ENCODE peak calls at places on chromosomes 3 and 15, in ten cellular contexts. T is fibroblast of lung, L is PC-9, K is tibial nerve, R is mammary epithelial cell, O is uterus, E is IMR-90, Y is Peyer's patch, X is heart left ventricle, A is body of pancreas. H is an unnamed sample.

GRCh38 chr3:183904833-183905780 is 20.4 kb upstream of the PARL start:
- DNase-seq in T (no peak), L (no peak), K (no peak), R (no peak), O (no peak), E (no peak), Y (no peak), X (no peak), A (no peak), H (no peak)

GRCh38 chr3:114632757-114633424 is 339.1 kb downstream of the TIGIT start:
- DNase-seq in T (no peak), L (no peak), K (no peak), R (no peak), O (no peak), E (no peak), Y (no peak), X (no peak), A (no peak), H (no peak)

GRCh38 chr3:89571707-89572106 is 464.3 kb downstream of the EPHA3 start:
- DNase-seq in T (no peak), L (no peak), K (no peak), R (no peak), O (no peak), E (no peak), Y (no peak), X (peak; percentile 60), A (no peak), H (no peak)

GRCh38 chr3:86793786-86794185 is 197.2 kb downstream of the VGLL3 start:
- DNase-seq in T (peak; percentile 98), L (peak; percentile 32), K (peak; percentile 36), R (peak; percentile 86), O (no peak), E (peak; percentile 97), Y (no peak), X (no peak), A (peak; percentile 9), H (no peak)

GRCh38 chr15:92637621-92638020 is 18.0 kb downstream of the FAM174B start:
- DNase-seq in T (no peak), L (no peak), K (no peak), R (no peak), O (no peak), E (no peak), Y (no peak), X (no peak), A (no peak), H (no peak)

GRCh38 chr3:54433846-54434245 is 311.5 kb downstream of the CACNA2D3 start:
- DNase-seq in T (no peak), L (no peak), K (no peak), R (peak; percentile 16), O (no peak), E (no peak), Y (no peak), X (no peak), A (no peak), H (no peak)

GRCh38 chr3:12869025-12869695 is 27.8 kb upstream of the RPL32 start:
- DNase-seq in T (no peak), L (peak; percentile 58), K (peak; percentile 46), R (no peak), O (peak; percentile 37), E (no peak), Y (peak; percentile 66), X (peak; percentile 57), A (peak; percentile 62), H (peak; percentile 23)

GRCh38 chr15:64048766-64049165 is 2.5 kb upstream of the DAPK2 start:
- DNase-seq in T (no peak), L (no peak), K (no peak), R (no peak), O (no peak), E (no peak), Y (no peak), X (no peak), A (no peak), H (no peak)

GRCh38 chr3:143121240-143122088 is 1.9 kb downstream of the CHST2 start:
- DNase-seq in T (peak; percentile 47), L (no peak), K (no peak), R (peak; percentile 36), O (peak; percentile 16), E (peak; percentile 55), Y (peak; percentile 67), X (peak; percentile 71), A (peak; percentile 22), H (peak; percentile 52)

GRCh38 chr3:194300392-194300758 is 50.8 kb downstream of the CPN2 start:
- DNase-seq in T (peak; percentile 81), L (no peak), K (peak; percentile 84), R (no peak), O (peak; percentile 92), E (peak; percentile 39), Y (no peak), X (peak; percentile 76), A (peak; percentile 67), H (no peak)

GRCh38 chr15:49215768-49216739 is 46.0 kb downstream of the GALK2 start:
- DNase-seq in T (peak; percentile 26), L (peak; percentile 12), K (no peak), R (peak; percentile 20), O (no peak), E (no peak), Y (no peak), X (peak; percentile 84), A (peak; percentile 49), H (no peak)

GRCh38 chr15:22887157-22887951 is 48.9 kb downstream of the NIPA2 start:
- DNase-seq in T (peak; percentile 78), L (no peak), K (no peak), R (no peak), O (no peak), E (peak; percentile 94), Y (no peak), X (peak; percentile 61), A (no peak), H (no peak)

GRCh38 chr3:150303776-150304175 is 104.3 kb upstream of the TSC22D2 start:
- DNase-seq in T (no peak), L (no peak), K (no peak), R (no peak), O (no peak), E (no peak), Y (no peak), X (no peak), A (peak; percentile 50), H (no peak)

GRCh38 chr3:9276761-9277370 is 27.4 kb upstream of the SRGAP3 start:
- DNase-seq in T (peak; percentile 8), L (no peak), K (no peak), R (peak; percentile 19), O (no peak), E (no peak), Y (no peak), X (no peak), A (no peak), H (no peak)

GRCh38 chr3:108036984-108037741 is 53.7 kb downstream of the CD47 start:
- DNase-seq in T (peak; percentile 23), L (no peak), K (no peak), R (no peak), O (no peak), E (peak; percentile 71), Y (no peak), X (no peak), A (peak; percentile 10), H (no peak)

GRCh38 chr3:50321844-50322385 is 630 bp downstream of the HYAL2 start:
- DNase-seq in T (no peak), L (no peak), K (no peak), R (no peak), O (no peak), E (no peak), Y (no peak), X (peak; percentile 80), A (no peak), H (no peak)

GRCh38 chr3:50319872-50320625 is 2.5 kb downstream of the HYAL2 start:
- DNase-seq in T (no peak), L (no peak), K (no peak), R (no peak), O (peak; percentile 31), E (no peak), Y (no peak), X (peak; percentile 49), A (no peak), H (no peak)

GRCh38 chr3:50321146-50321843 is 1.2 kb downstream of the HYAL2 start:
- DNase-seq in T (peak; percentile 88), L (peak; percentile 89), K (peak; percentile 84), R (peak; percentile 85), O (peak; percentile 88), E (peak; percentile 83), Y (peak; percentile 88), X (peak; percentile 95), A (peak; percentile 93), H (peak; percentile 71)

GRCh38 chr3:50319181-50319871 is 3.2 kb downstream of the HYAL2 start:
- DNase-seq in T (no peak), L (no peak), K (no peak), R (no peak), O (no peak), E (no peak), Y (no peak), X (no peak), A (no peak), H (no peak)

GRCh38 chr3:50320853-50321145 is 1.7 kb downstream of the HYAL2 start:
- DNase-seq in T (no peak), L (no peak), K (no peak), R (no peak), O (no peak), E (no peak), Y (no peak), X (no peak), A (no peak), H (no peak)
- H3K4me1 ChIP-seq in T (peaks cover 7% of the 10 kb centered on the region), L (peaks cover 39% of the 10 kb centered on the region), K (peaks cover 86% of the 10 kb centered on the region), R (peaks cover 52% of the 10 kb centered on the region), O (no peaks in the 10 kb centered on the region), E (peaks cover 25% of the 10 kb centered on the region), Y (peaks cover 65% of the 10 kb centered on the region), X (peaks cover 66% of the 10 kb centered on the region), A (peaks cover 59% of the 10 kb centered on the region), H (peaks cover 34% of the 10 kb centered on the region)

DNA sequence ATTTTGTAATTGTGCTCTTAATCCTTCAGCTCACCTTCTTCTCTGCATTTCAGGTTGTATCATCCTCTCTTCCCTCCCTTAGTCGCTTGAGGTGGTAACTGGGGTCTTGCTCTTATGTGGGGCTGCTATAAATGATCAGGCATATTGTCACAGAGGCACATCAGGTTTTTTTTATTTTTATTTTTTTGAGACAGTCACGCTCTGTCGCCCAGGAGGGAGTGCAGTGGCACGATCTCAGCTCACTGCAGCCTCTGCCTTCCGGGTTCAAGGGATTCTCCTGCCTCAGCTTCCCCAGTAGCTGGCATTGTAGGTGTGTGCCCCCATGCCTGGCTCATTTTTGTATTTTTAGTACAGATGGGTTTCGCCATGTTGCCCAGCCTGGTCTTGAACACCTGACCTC is 9.9 kb downstream of the CDV3 start:
- DNase-seq in T (no peak), L (no peak), K (no peak), R (no peak), O (no peak), E (no peak), Y (no peak), X (no peak), A (no peak), H (no peak)
- H3K36me3 ChIP-seq in T (peaks cover 24% of the 10 kb centered on the region), L (peaks cover 84% of the 10 kb centered on the region), K (no peaks in the 10 kb centered on the region), R (peaks cover 56% of the 10 kb centered on the region), O (no peaks in the 10 kb centered on the region), E (peaks cover 61% of the 10 kb centered on the region), Y (no peaks in the 10 kb centered on the region), X (peaks cover 99% of the 10 kb centered on the region), A (peaks cover 23% of the 10 kb centered on the region), H (peaks cover 44% of the 10 kb centered on the region)

GRCh38 chr3:159870723-159871122 is 117.9 kb upstream of the IL12A start:
- DNase-seq in T (no peak), L (no peak), K (no peak), R (no peak), O (no peak), E (no peak), Y (no peak), X (no peak), A (no peak), H (no peak)
- H3K4me1 ChIP-seq in T (peaks cover 17% of the 10 kb centered on the region), L (peaks cover 23% of the 10 kb centered on the region), K (peaks cover 20% of the 10 kb centered on the region), R (peaks cover 21% of the 10 kb centered on the region), O (no peaks in the 10 kb centered on the region), E (peaks cover 18% of the 10 kb centered on the region), Y (no peaks in the 10 kb centered on the region), X (peaks cover 61% of the 10 kb centered on the region), A (no peaks in the 10 kb centered on the region), H (no peaks in the 10 kb centered on the region)

GRCh38 chr3:138833908-138834358 is 795 bp downstream of the PIK3CB start:
- DNase-seq in T (peak; percentile 23), L (no peak), K (peak; percentile 11), R (peak; percentile 39), O (peak; percentile 22), E (peak; percentile 24), Y (no peak), X (no peak), A (peak; percentile 21), H (no peak)
- H3K36me3 ChIP-seq in T (no peaks in the 10 kb centered on the region), L (no peaks in the 10 kb centered on the region), K (no peaks in the 10 kb centered on the region), R (no peaks in the 10 kb centered on the region), O (no peaks in the 10 kb centered on the region), E (no peaks in the 10 kb centered on the region), Y (no peaks in the 10 kb centered on the region), X (no peaks in the 10 kb centered on the region), A (no peaks in the 10 kb centered on the region), H (no peaks in the 10 kb centered on the region)

H was measured in CD8-positive, alpha-beta T cell.